ENCODE peak calls at places on chromosomes 12 and 14, in ten cellular contexts. T, I, V, O, G, N, B, W, A and Z are unnamed samples.

GRCh38 chr12:32390572-32391219 is 8.7 kb upstream of the FGD4 start:
- DNase-seq in W (no peak), O (peak; percentile 75), N (no peak), B (no peak), G (peak; percentile 57), I (peak; percentile 37), V (no peak), T (no peak), A (no peak), Z (peak; percentile 55)

GRCh38 chr12:89567691-89568239 is 41.9 kb upstream of the POC1B start:
- DNase-seq in N (no peak), V (no peak), B (no peak), W (no peak), G (no peak), T (no peak), O (no peak), I (no peak), A (no peak), Z (no peak)

GRCh38 chr12:124107299-124107698 is 134.3 kb downstream of the ZNF664 start:
- DNase-seq in N (no peak), I (no peak), A (no peak), W (no peak), T (no peak), B (no peak), V (no peak), G (no peak), O (no peak), Z (no peak)

GRCh38 chr12:114403044-114403689 is 2.8 kb downstream of the TBX5 start:
- DNase-seq in V (no peak), A (no peak), N (no peak), T (no peak), I (no peak), B (no peak), G (no peak), O (peak; percentile 80), W (no peak), Z (no peak)

GRCh38 chr12:124518051-124518932 is 49.1 kb downstream of the NCOR2 start:
- DNase-seq in I (peak; percentile 99), V (peak; percentile 100), N (peak; percentile 40), A (peak; percentile 100), W (peak; percentile 99), B (peak; percentile 99), G (peak; percentile 99), T (peak; percentile 98), O (peak; percentile 98), Z (peak; percentile 99)

GRCh38 chr14:61387076-61387475 is 65.7 kb downstream of the PRKCH start:
- DNase-seq in B (no peak), N (no peak), A (no peak), T (no peak), O (no peak), W (no peak), V (no peak), G (no peak), I (no peak), Z (no peak)

GRCh38 chr12:78441737-78442453 is 422.7 kb upstream of the SYT1 start:
- DNase-seq in G (no peak), I (no peak), A (no peak), B (no peak), T (no peak), W (no peak), O (no peak), N (no peak), V (no peak), Z (no peak)

GRCh38 chr12:111434680-111435338 is 29.1 kb downstream of the SH2B3 start:
- DNase-seq in O (peak; percentile 82), I (peak; percentile 76), B (no peak), A (no peak), W (peak; percentile 49), T (no peak), V (peak; percentile 93), G (no peak), N (no peak), Z (peak; percentile 70)

GRCh38 chr12:54425696-54426095 is 6.6 kb upstream of the ITGA5 start:
- DNase-seq in V (no peak), T (no peak), G (no peak), B (no peak), O (no peak), I (no peak), N (no peak), W (no peak), A (no peak), Z (no peak)

GRCh38 chr12:132771126-132771838 is 9.7 kb upstream of the ANKLE2 start:
- DNase-seq in A (no peak), I (no peak), V (no peak), O (no peak), W (no peak), G (no peak), N (no peak), B (no peak), T (no peak), Z (no peak)

GRCh38 chr14:55117816-55118441 is 11.1 kb upstream of the LGALS3 start:
- DNase-seq in A (no peak), B (no peak), W (peak; percentile 67), N (no peak), O (no peak), G (no peak), V (no peak), T (no peak), I (no peak), Z (peak; percentile 36)
- H3K4me3 ChIP-seq in A (no peak overlapping the region), B (no peak overlapping the region), W (no peak overlapping the region), N (no peak overlapping the region), O (no peak overlapping the region), G (no peak overlapping the region), V (no peak overlapping the region), T (no peak overlapping the region), I (no peak overlapping the region), Z (no peak overlapping the region)

DNA sequence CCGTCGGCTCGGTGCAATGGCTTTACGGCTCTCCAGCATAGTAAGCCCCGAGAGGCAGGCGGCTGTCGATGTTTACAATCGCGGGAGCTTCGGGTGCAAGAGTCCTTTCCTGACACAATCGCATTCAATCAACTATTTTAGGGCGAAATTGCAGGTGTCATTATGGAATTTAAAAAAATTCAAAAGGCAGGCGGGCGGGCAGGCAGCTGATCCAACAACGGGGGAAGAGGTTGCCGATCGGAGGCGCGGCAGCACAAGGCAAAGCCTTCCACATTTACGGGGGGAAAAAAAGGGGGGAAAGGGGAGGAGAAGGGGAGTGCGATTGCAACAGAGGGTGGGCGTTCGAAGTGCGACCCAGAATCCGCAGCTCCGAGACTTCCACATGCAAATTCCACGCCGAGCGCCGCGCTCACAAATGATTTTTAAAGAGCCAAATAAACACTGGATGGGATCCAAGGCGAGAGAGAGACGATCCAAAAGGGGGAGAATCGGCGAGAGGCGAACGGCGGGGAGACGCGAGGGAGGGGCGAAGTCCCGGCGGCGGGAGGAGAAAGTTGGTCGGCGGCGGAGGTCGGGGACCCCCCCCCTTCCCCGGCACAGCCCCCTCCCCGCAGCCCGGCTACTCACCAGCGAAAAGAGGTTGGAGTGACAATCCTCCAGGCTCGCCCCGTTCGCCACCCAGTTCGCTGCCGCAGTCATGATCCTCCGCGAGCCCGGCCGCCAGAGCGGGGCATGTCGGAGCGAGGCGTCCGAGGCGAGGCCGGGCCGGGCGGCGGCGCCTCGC is 868 bp downstream of the MED13L start:
- DNase-seq in V (no peak), N (peak; percentile 12), B (peak; percentile 90), A (peak; percentile 47), I (peak; percentile 77), W (peak; percentile 65), G (peak; percentile 77), T (peak; percentile 49), O (peak; percentile 88), Z (peak; percentile 75)
- TF ChIP-seq CTCF in V (peak; percentile 6), N (no peak), B (no peak), A (peak; percentile 29), I (no peak), W (no peak), G (no peak), T (no peak), O (peak; percentile 13), Z (no peak)

GRCh38 chr12:56158926-56159461 is 835 bp downstream of the MYL6 start:
- DNase-seq in W (peak; percentile 88), T (peak; percentile 50), O (peak; percentile 87), G (peak; percentile 82), A (peak; percentile 62), V (peak; percentile 96), N (peak; percentile 32), B (peak; percentile 93), I (peak; percentile 79), Z (peak; percentile 82)
- TF ChIP-seq POLR2A in W (no peak), T (peak; percentile 34), O (peak; percentile 70), G (no peak), A (peak; percentile 46), V (peak; percentile 37), N (peak; percentile 67), B (peak; percentile 32), I (peak; percentile 47), Z (peak; percentile 21)

GRCh38 chr14:63249112-63249511 is 44.9 kb downstream of the RHOJ start:
- DNase-seq in V (no peak), G (no peak), N (no peak), O (no peak), B (no peak), I (no peak), W (no peak), A (no peak), T (no peak), Z (no peak)
- H3K4me3 ChIP-seq in V (no peak overlapping the region), G (no peak overlapping the region), N (no peak overlapping the region), O (no peak overlapping the region), B (no peak overlapping the region), I (no peak overlapping the region), W (no peak overlapping the region), A (no peak overlapping the region), T (no peak overlapping the region), Z (no peak overlapping the region)

DNA sequence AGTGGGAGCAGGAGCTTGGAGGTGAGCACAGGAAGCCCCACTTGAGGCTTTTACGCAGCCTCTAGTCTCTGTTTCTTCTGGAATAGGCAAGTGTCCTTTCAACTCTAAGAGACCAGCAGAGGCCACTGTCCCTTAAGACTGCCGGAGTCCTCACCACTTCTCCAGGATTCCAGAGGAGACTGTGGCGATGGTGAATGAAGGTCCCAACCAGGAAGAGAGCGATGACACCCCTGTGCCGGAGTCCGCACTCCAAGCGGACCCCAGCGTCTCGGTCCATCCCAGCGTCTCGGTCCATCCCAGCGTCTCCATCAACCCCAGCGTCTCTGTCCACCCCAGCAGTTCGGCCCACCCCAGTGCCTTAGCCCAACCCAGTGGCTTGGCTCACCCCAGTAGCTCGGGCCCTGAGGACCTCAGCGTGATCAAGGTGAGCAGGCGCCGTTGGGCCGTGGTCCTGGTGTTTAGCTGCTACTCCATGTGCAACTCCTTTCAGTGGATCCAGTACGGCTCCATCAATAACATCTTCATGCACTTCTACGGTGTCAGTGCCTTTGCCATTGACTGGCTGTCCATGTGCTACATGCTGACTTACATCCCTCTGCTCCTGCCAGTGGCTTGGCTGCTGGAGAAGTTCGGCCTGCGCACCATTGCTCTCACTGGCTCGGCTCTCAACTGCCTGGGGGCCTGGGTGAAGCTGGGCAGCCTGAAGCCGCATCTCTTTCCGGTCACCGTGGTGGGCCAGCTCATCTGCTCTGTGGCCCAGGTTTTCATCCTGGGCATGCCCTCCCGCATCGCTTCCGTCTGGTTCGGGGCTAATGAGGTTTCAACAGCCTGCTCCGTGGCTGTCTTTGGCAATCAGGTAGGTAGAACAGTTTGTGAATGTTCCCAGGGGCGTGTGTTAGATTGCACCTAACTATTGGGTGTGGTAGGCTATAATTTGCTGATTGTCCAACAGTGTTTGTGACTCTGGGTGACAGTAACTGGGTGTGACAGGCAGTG is 664 bp downstream of the FLVCR2 start:
- DNase-seq in G (no peak), N (no peak), T (peak; percentile 35), V (no peak), I (peak; percentile 63), W (peak; percentile 28), O (no peak), B (no peak), A (peak; percentile 23), Z (peak; percentile 21)
- TF ChIP-seq CTCF in G (no peak), N (no peak), T (peak; percentile 25), V (peak; percentile 45), I (peak; percentile 40), W (no peak), O (peak; percentile 47), B (no peak), A (peak; percentile 66), Z (peak; percentile 23)